ENCODE peak calls at places on chromosome 1, in seven cellular contexts. L, J, R, B, M, W and P are unnamed samples.

GRCh38 chr1:160885080-160885479 is at the start of gene ITLN1:
- DNase-seq in R (no peak), J (no peak), B (no peak), M (no peak), L (no peak), W (no peak), P (no peak)

GRCh38 chr1:211335507-211336157 is 9.0 kb downstream of the TRAF5 start:
- DNase-seq in L (no peak), W (no peak), J (no peak), R (no peak), B (no peak), M (no peak), P (no peak)

GRCh38 chr1:17958704-17959103 is 148.9 kb upstream of the IGSF21 start:
- DNase-seq in L (no peak), W (no peak), M (no peak), B (no peak), R (no peak), J (no peak), P (peak)

GRCh38 chr1:71196685-71197084 is 115.8 kb upstream of the ZRANB2 start:
- DNase-seq in R (no peak), M (no peak), B (no peak), L (peak), J (peak), W (peak), P (peak)

GRCh38 chr1:23575226-23575810 is 16.0 kb upstream of the ID3 start:
- DNase-seq in R (no peak), M (no peak), W (no peak), L (no peak), J (no peak), B (no peak), P (no peak)

GRCh38 chr1:89757532-89757931 is 63.3 kb upstream of the LRRC8D start:
- DNase-seq in B (peak), J (no peak), W (no peak), R (no peak), M (no peak), L (no peak), P (peak)

GRCh38 chr1:37633040-37633949 is 1.4 kb downstream of the RSPO1 start:
- DNase-seq in B (no peak), R (peak), M (no peak), W (no peak), J (no peak), L (no peak), P (no peak)

GRCh38 chr1:67988066-67988465 is 62.4 kb downstream of the DIRAS3 start:
- DNase-seq in R (no peak), M (no peak), L (no peak), B (no peak), W (no peak), J (no peak), P (no peak)

GRCh38 chr1:205199090-205199930 is 12.2 kb downstream of the DSTYK start:
- DNase-seq in J (no peak), W (no peak), M (no peak), L (peak), R (no peak), B (no peak), P (peak)

GRCh38 chr1:226644541-226645176 is 94.4 kb downstream of the ITPKB start:
- DNase-seq in W (peak), L (no peak), M (peak), B (no peak), J (no peak), R (no peak), P (no peak)

GRCh38 chr1:92374211-92374610 is 75.4 kb downstream of the RPAP2 start:
- DNase-seq in M (no peak), L (peak), J (no peak), B (no peak), W (no peak), R (no peak), P (no peak)

GRCh38 chr1:225642177-225642576 is 10.7 kb downstream of the ENAH start:
- DNase-seq in B (no peak), L (peak), J (no peak), R (no peak), M (no peak), W (peak), P (no peak)

GRCh38 chr1:200780545-200781444 is 42.1 kb downstream of the CAMSAP2 start:
- DNase-seq in L (no peak), M (no peak), W (peak), R (no peak), J (no peak), B (no peak), P (no peak)

GRCh38 chr1:26695417-26696190 is at the start of gene ARID1A:
- DNase-seq in W (peak), J (peak), L (peak), B (peak), R (peak), M (peak), P (peak)

GRCh38 chr1:17110555-17110926 is 8.7 kb downstream of the PADI2 start:
- DNase-seq in L (no peak), W (no peak), R (no peak), M (no peak), B (no peak), J (no peak), P (no peak)

GRCh38 chr1:9595968-9596340 is 7.2 kb downstream of the TMEM201 start:
- DNase-seq in W (no peak), L (no peak), B (no peak), J (no peak), R (peak), M (no peak), P (no peak)

GRCh38 chr1:30464187-30464617 is 259.2 kb downstream of the MATN1 start:
- DNase-seq in L (no peak), B (no peak), W (no peak), R (no peak), M (no peak), J (no peak), P (no peak)

GRCh38 chr1:41314781-41315481 is 46.3 kb upstream of the FOXO6 start:
- DNase-seq in M (no peak), B (no peak), R (peak), J (peak), W (no peak), L (peak), P (no peak)

GRCh38 chr1:55833452-55834160 is 618.4 kb upstream of the USP24 start:
- DNase-seq in W (peak), M (no peak), J (no peak), B (no peak), R (no peak), L (peak), P (no peak)

GRCh38 chr1:153563339-153563952 is 2.2 kb downstream of the S100A2 start:
- DNase-seq in J (no peak), R (no peak), W (no peak), B (no peak), M (no peak), L (no peak), P (no peak)

GRCh38 chr1:60066001-60066400 is 7.6 kb downstream of the C1orf87 start:
- DNase-seq in R (no peak), J (peak), B (no peak), M (no peak), L (peak), W (no peak), P (no peak)

GRCh38 chr1:92274939-92275338 is 23.8 kb downstream of the GLMN start:
- DNase-seq in W (no peak), J (peak), B (no peak), R (no peak), L (peak), M (no peak), P (no peak)

GRCh38 chr1:110430901-110431300 is 20.0 kb upstream of the PROK1 start:
- DNase-seq in L (no peak), R (no peak), J (no peak), W (no peak), M (no peak), B (no peak), P (no peak)

GRCh38 chr1:68174173-68175113 is 57.9 kb downstream of the WLS start:
- DNase-seq in W (peak), B (no peak), M (no peak), J (peak), R (no peak), L (peak), P (no peak)

GRCh38 chr1:54805466-54805865 is 4.3 kb upstream of the TTC22 start:
- DNase-seq in M (peak), W (no peak), R (no peak), B (no peak), J (no peak), L (no peak), P (no peak)